ENCODE peak calls at places on chromosomes 5 and 9, in five cellular contexts. E is testis, Z is chondrocyte, T is GM13976, K is type B pancreatic cell. W is an unnamed sample.
A peak's percentile ranks its signal among the peaks of the same experiment; 100 is the strongest.

GRCh38 chr5:57435701-57436134 is 46.9 kb downstream of the ACTBL2 start:
- DNase-seq in E (no peak), T (no peak), Z (no peak), K (no peak), W (no peak)

GRCh38 chr5:116632890-116633289 is 58.3 kb upstream of the SEMA6A start:
- DNase-seq in T (peak; percentile 31), Z (no peak), E (no peak), K (no peak), W (no peak)

GRCh38 chr9:119322137-119322695 is 47.0 kb downstream of the BRINP1 start:
- DNase-seq in Z (no peak), E (peak; percentile 86), K (no peak), T (no peak), W (no peak)

GRCh38 chr9:134205636-134206316 is 41.4 kb upstream of the RNU6ATAC start:
- DNase-seq in Z (peak; percentile 15), T (no peak), E (no peak), K (no peak), W (no peak)

GRCh38 chr5:180329606-180330269 is 23.4 kb downstream of the GFPT2 start:
- DNase-seq in K (no peak), T (no peak), Z (no peak), E (no peak), W (no peak)

GRCh38 chr9:134455951-134456739 is 129.9 kb downstream of the RXRA start:
- DNase-seq in Z (no peak), E (peak; percentile 72), K (no peak), T (peak; percentile 81), W (peak; percentile 59)

GRCh38 chr5:58322453-58322852 is 137.4 kb downstream of the PLK2 start:
- DNase-seq in E (no peak), T (no peak), K (no peak), Z (no peak), W (no peak)

GRCh38 chr9:133515240-133515610 is 9.5 kb downstream of the MYMK start:
- DNase-seq in Z (no peak), E (no peak), K (no peak), T (no peak), W (no peak)

GRCh38 chr5:40446910-40447309 is 232.8 kb upstream of the PTGER4 start:
- DNase-seq in K (no peak), E (no peak), Z (no peak), T (no peak), W (no peak)

GRCh38 chr9:134136117-134136996 is 475 bp downstream of the WDR5 start:
- DNase-seq in T (peak; percentile 63), E (no peak), Z (no peak), K (no peak), W (peak; percentile 56)

GRCh38 chr9:112624711-112625707 is 92.9 kb downstream of the INIP start:
- DNase-seq in T (no peak), Z (no peak), K (no peak), E (no peak), W (no peak)

GRCh38 chr9:1869843-1870242 is 145.3 kb upstream of the SMARCA2 start:
- DNase-seq in Z (no peak), T (peak; percentile 22), E (peak; percentile 25), K (no peak), W (peak; percentile 27)

GRCh38 chr9:110814159-110814558 is 145.6 kb downstream of the MUSK start:
- DNase-seq in Z (no peak), K (no peak), T (no peak), E (no peak), W (no peak)

GRCh38 chr5:90932052-90932699 is 373.6 kb downstream of the ADGRV1 start:
- DNase-seq in T (peak; percentile 64), E (peak; percentile 61), Z (no peak), K (no peak), W (peak; percentile 70)

GRCh38 chr5:37738057-37738691 is 101.7 kb downstream of the GDNF start:
- DNase-seq in K (no peak), E (no peak), T (peak; percentile 31), Z (no peak), W (peak; percentile 26)

GRCh38 chr9:135047521-135047920 is 39.9 kb upstream of the OLFM1 start:
- DNase-seq in Z (no peak), K (no peak), E (no peak), T (no peak), W (no peak)

GRCh38 chr9:437066-438015 is 222.7 kb downstream of the DOCK8 start:
- DNase-seq in K (no peak), T (no peak), E (no peak), Z (no peak), W (no peak)

GRCh38 chr9:26058111-26058895 is 380.1 kb upstream of the TUSC1 start:
- DNase-seq in T (no peak), Z (no peak), E (no peak), K (no peak), W (no peak)

GRCh38 chr5:2013301-2014057 is 130.8 kb upstream of the IRX4 start:
- DNase-seq in Z (no peak), T (no peak), E (no peak), K (no peak), W (no peak)

GRCh38 chr9:33320568-33321261 is 30.4 kb downstream of the NFX1 start:
- DNase-seq in T (no peak), E (peak; percentile 37), K (no peak), Z (no peak), W (no peak)

GRCh38 chr9:105243935-105244273 is 547 bp upstream of the SLC44A1 start:
- DNase-seq in Z (no peak), K (no peak), T (no peak), E (no peak), W (no peak)

GRCh38 chr9:120925535-120926396 is 830 bp downstream of the TRAF1 start:
- DNase-seq in T (peak; percentile 76), Z (no peak), K (no peak), E (no peak), W (peak; percentile 77)

GRCh38 chr9:107650321-107650720 is 160.8 kb upstream of the KLF4 start:
- DNase-seq in K (no peak), T (no peak), Z (no peak), E (no peak), W (no peak)
- TF ChIP-seq CTCF in K (no peak), T (no peak), Z (no peak), E (no peak), W (no peak)

GRCh38 chr9:11319477-11320060 is 706.8 kb upstream of the PTPRD start:
- DNase-seq in T (no peak), E (peak; percentile 30), K (no peak), Z (no peak), W (no peak)
- TF ChIP-seq CTCF in T (peak; percentile 32), E (peak; percentile 41), K (peak; percentile 78), Z (peak; percentile 79), W (peak; percentile 51)

GRCh38 chr5:150164640-150165039 is 1.9 kb upstream of the CDX1 start:
- DNase-seq in Z (no peak), K (no peak), T (no peak), E (peak; percentile 75), W (no peak)

GRCh38 chr5:150168864-150169263 is 2.3 kb downstream of the CDX1 start:
- DNase-seq in T (no peak), Z (no peak), K (no peak), E (no peak), W (no peak)

GRCh38 chr5:150166193-150167162 is at the start of gene CDX1:
- DNase-seq in E (no peak), Z (no peak), K (no peak), T (no peak), W (no peak)

GRCh38 chr5:150167163-150167798 is 703 bp downstream of the CDX1 start:
- DNase-seq in E (no peak), K (no peak), T (no peak), Z (no peak), W (no peak)

GRCh38 chr5:150167908-150168307 is 1.3 kb downstream of the CDX1 start:
- DNase-seq in K (no peak), Z (no peak), T (no peak), E (no peak), W (no peak)
- TF ChIP-seq CTCF in K (peak; percentile 61), Z (peak; percentile 33), T (no peak), E (no peak), W (no peak)

DNA sequence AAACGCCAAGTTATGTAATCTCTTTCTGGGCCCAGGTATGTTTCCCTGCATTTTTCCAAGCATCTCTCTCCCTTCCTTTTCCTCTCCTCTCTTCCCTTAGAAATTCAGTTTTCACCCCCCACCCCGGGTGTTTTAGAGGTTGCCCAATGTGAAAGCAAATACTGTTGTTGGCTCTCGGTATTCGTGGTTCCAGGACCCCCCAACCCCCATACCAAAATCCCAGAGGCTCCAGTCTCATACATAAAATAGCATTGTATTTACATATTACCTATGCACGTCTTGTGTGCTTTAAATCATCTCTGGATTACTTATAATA is 48.8 kb downstream of the ACER2 start:
- DNase-seq in E (no peak), K (no peak), T (no peak), Z (no peak), W (no peak)
- TF ChIP-seq CTCF in E (no peak), K (no peak), T (no peak), Z (peak; percentile 36), W (no peak)

GRCh38 chr5:122776143-122776542 is 1.3 kb downstream of the SNX2 start:
- DNase-seq in Z (no peak), T (no peak), K (no peak), E (no peak), W (no peak)

GRCh38 chr5:122779451-122779850 is 4.6 kb downstream of the SNX2 start:
- DNase-seq in Z (no peak), E (no peak), T (no peak), K (no peak), W (no peak)

GRCh38 chr5:122781465-122781864 is 6.6 kb downstream of the SNX2 start:
- DNase-seq in T (no peak), Z (no peak), K (no peak), E (no peak), W (no peak)

GRCh38 chr5:122778157-122778556 is 3.3 kb downstream of the SNX2 start:
- DNase-seq in T (no peak), Z (no peak), K (no peak), E (no peak), W (no peak)

GRCh38 chr5:122780296-122780695 is 5.4 kb downstream of the SNX2 start:
- DNase-seq in E (no peak), T (no peak), Z (no peak), K (no peak), W (no peak)
- TF ChIP-seq CTCF in E (no peak), T (no peak), Z (no peak), K (no peak), W (no peak)

DNA sequence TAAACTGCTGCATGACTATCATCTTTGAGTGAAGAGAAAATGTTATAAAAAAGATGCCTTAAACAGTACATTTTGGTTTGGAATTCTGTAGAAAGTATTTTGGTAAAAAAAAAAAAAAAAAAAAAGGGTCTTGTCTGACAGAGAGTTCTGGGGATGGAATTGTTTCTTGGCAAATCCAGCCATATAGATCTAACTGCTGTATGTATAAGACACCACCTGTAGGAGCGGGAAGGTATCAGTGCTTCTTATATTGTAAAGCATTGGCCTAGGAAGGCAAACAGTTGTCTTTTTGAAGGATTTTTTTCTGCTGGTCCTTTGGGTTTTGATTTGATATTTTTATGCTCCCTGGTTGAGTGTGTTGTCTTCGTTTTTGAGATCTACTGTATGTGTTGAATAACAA is 2.8 kb downstream of the PURA start:
- DNase-seq in E (no peak), K (no peak), T (no peak), Z (no peak), W (no peak)
- TF ChIP-seq CTCF in E (no peak), K (peak; percentile 26), T (no peak), Z (no peak), W (no peak)

DNA sequence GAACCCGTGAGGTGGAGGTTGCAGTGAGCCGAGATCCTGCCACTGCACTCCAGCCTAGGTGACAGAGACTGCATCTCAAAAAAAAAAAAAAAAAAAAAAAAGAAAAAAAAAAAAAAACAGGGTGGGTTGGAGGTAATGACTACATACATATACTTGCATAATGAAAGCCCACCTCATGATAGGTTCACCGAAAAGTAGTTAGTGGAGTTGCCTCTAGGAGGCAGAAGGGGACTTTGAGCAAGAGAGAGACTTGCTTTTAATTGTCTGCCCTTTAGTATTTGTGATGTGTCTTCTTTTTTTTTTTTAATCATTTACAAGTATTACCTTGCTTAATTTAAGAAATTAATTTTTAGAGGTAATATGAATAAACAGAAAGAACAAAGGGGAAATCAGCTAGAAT is 99.8 kb downstream of the PPARGC1B start:
- DNase-seq in Z (no peak), E (no peak), K (no peak), T (no peak), W (peak; percentile 54)
- TF ChIP-seq CTCF in Z (peak; percentile 61), E (no peak), K (peak; percentile 65), T (no peak), W (peak; percentile 30)

W was measured in GM13977.